ENCODE peak calls at places on chromosomes 1 and 21, in nine cellular contexts. N is HTR-8/SVneo; W is NAMALWA; C is GM13976; B is NCI-H1417; R is NCI-H1694; Z is stimulated activated CD8-positive, alpha-beta memory T cell treated with anti-CD3 and anti-CD28 coated beads, Interleukin-2, amount 100 ng/mL, for 1 hour; M is activated T-helper 1 cell treated with anti-CD3 and anti-CD28 coated beads, Interleukin-12 subunit alpha, Interleukin-12 subunit beta, Interleukin-2, Interleukin-4 antibody, amounts not matched to agents 30 ng/mL and 10 ng/mL and 1 ng/mL, durations not matched to agents 14 hours and 24 hours and 36 hours; K is NCI-H2081. E is an unnamed sample.

GRCh38 chr1:152495066-152495675 is 15.4 kb upstream of the LCE5A start:
- DNase-seq in N (no peak), W (peak; percentile 70), C (peak; percentile 60), B (peak; percentile 13), R (peak; percentile 6), Z (no peak), M (no peak), K (no peak), E (no peak)

GRCh38 chr1:209883341-209883971 is 54.6 kb upstream of the SYT14 start:
- DNase-seq in N (no peak), W (no peak), C (no peak), B (no peak), R (peak; percentile 79), Z (no peak), M (no peak), K (no peak), E (peak; percentile 95)

GRCh38 chr1:37464443-37464842 is 9.9 kb upstream of the ZC3H12A start:
- DNase-seq in N (no peak), W (no peak), C (no peak), B (no peak), R (no peak), Z (no peak), M (no peak), K (no peak), E (no peak)

GRCh38 chr1:210949039-210949438 is 184.9 kb downstream of the KCNH1 start:
- DNase-seq in N (no peak), W (no peak), C (no peak), B (no peak), R (no peak), Z (no peak), M (no peak), K (no peak), E (no peak)

GRCh38 chr1:38370716-38371504 is 324.3 kb upstream of the POU3F1 start:
- DNase-seq in N (no peak), W (no peak), C (no peak), B (no peak), R (no peak), Z (no peak), M (no peak), K (no peak), E (no peak)

GRCh38 chr1:230793463-230793745 is 46.2 kb downstream of the CAPN9 start:
- DNase-seq in N (no peak), W (no peak), C (no peak), B (no peak), R (no peak), Z (no peak), M (no peak), K (no peak), E (no peak)

GRCh38 chr21:15010645-15011044 is 54.2 kb downstream of the NRIP1 start:
- DNase-seq in N (no peak), W (no peak), C (no peak), B (no peak), R (no peak), Z (no peak), M (no peak), K (no peak), E (no peak)

GRCh38 chr21:24118738-24119470 is 1488.4 kb downstream of the MRPL39 start:
- DNase-seq in N (peak; percentile 13), W (no peak), C (no peak), B (no peak), R (no peak), Z (no peak), M (no peak), K (no peak), E (no peak)

GRCh38 chr1:113278777-113279176 is 111.5 kb upstream of the MAGI3 start:
- DNase-seq in N (no peak), W (no peak), C (no peak), B (no peak), R (no peak), Z (no peak), M (no peak), K (no peak), E (no peak)

GRCh38 chr1:169368406-169368769 is 393 bp downstream of the BLZF1 start:
- DNase-seq in N (no peak), W (peak; percentile 50), C (no peak), B (peak; percentile 45), R (no peak), Z (peak; percentile 11), M (peak; percentile 28), K (peak; percentile 42), E (peak; percentile 12)

GRCh38 chr1:119254067-119254720 is 113.7 kb upstream of the WARS2 start:
- DNase-seq in N (no peak), W (no peak), C (no peak), B (no peak), R (no peak), Z (no peak), M (no peak), K (no peak), E (peak; percentile 27)

GRCh38 chr1:89908993-89909436 is 85.9 kb upstream of the ZNF326 start:
- DNase-seq in N (peak; percentile 57), W (no peak), C (peak; percentile 26), B (no peak), R (no peak), Z (no peak), M (no peak), K (no peak), E (peak; percentile 67)

GRCh38 chr1:241286486-241286885 is 70.5 kb downstream of the RGS7 start:
- DNase-seq in N (no peak), W (no peak), C (no peak), B (no peak), R (no peak), Z (no peak), M (no peak), K (no peak), E (no peak)

GRCh38 chr1:2372551-2373490 is 18.5 kb downstream of the MORN1 start:
- DNase-seq in N (peak; percentile 42), W (no peak), C (no peak), B (no peak), R (no peak), Z (no peak), M (no peak), K (no peak), E (no peak)

GRCh38 chr1:50333595-50333974 is 89.7 kb downstream of the DMRTA2 start:
- DNase-seq in N (no peak), W (peak; percentile 58), C (peak; percentile 89), B (peak; percentile 60), R (no peak), Z (peak; percentile 4), M (peak; percentile 28), K (peak; percentile 70), E (no peak)

GRCh38 chr1:218439541-218440295 is 94.6 kb downstream of the TGFB2 start:
- DNase-seq in N (no peak), W (no peak), C (no peak), B (no peak), R (no peak), Z (no peak), M (no peak), K (no peak), E (peak; percentile 76)

GRCh38 chr1:17635811-17636210 is 96.3 kb downstream of the ARHGEF10L start:
- DNase-seq in N (no peak), W (peak; percentile 75), C (no peak), B (no peak), R (no peak), Z (no peak), M (no peak), K (no peak), E (no peak)

GRCh38 chr1:45411510-45411899 is 71.3 kb upstream of the MUTYH start:
- DNase-seq in N (no peak), W (no peak), C (no peak), B (peak; percentile 12), R (no peak), Z (no peak), M (no peak), K (peak; percentile 35), E (no peak)

GRCh38 chr1:156874142-156874541 is 13.5 kb downstream of the NTRK1 start:
- DNase-seq in N (no peak), W (no peak), C (no peak), B (no peak), R (no peak), Z (no peak), M (no peak), K (no peak), E (no peak)

GRCh38 chr1:112715264-112716053 is at the start of gene PPM1J:
- DNase-seq in N (peak; percentile 69), W (peak; percentile 98), C (peak; percentile 98), B (peak; percentile 80), R (peak; percentile 46), Z (peak; percentile 93), M (peak; percentile 99), K (peak; percentile 70), E (peak; percentile 89)

GRCh38 chr1:1173793-1174415 is at the start of gene TTLL10:
- DNase-seq in N (no peak), W (no peak), C (no peak), B (no peak), R (no peak), Z (peak; percentile 39), M (peak; percentile 66), K (no peak), E (no peak)

GRCh38 chr1:147598631-147599361 is 57.5 kb downstream of the BCL9 start:
- DNase-seq in N (peak; percentile 22), W (peak; percentile 45), C (peak; percentile 47), B (no peak), R (peak; percentile 29), Z (peak; percentile 10), M (peak; percentile 31), K (no peak), E (no peak)

GRCh38 chr1:16300436-16300835 is 51.8 kb downstream of the FBXO42 start:
- DNase-seq in N (no peak), W (no peak), C (no peak), B (no peak), R (no peak), Z (no peak), M (no peak), K (no peak), E (no peak)

GRCh38 chr21:31530918-31531705 is 128.4 kb upstream of the SOD1 start:
- DNase-seq in N (no peak), W (no peak), C (no peak), B (peak; percentile 98), R (peak; percentile 99), Z (no peak), M (no peak), K (peak; percentile 98), E (peak; percentile 17)

GRCh38 chr1:12173631-12174121 is 6.9 kb downstream of the TNFRSF1B start:
- DNase-seq in N (no peak), W (peak; percentile 50), C (peak; percentile 74), B (no peak), R (no peak), Z (peak; percentile 86), M (peak; percentile 87), K (no peak), E (no peak)

GRCh38 chr1:56507925-56508522 is 71.3 kb downstream of the PLPP3 start:
- DNase-seq in N (no peak), W (no peak), C (no peak), B (no peak), R (no peak), Z (no peak), M (no peak), K (no peak), E (no peak)